ENCODE peak calls at places on chromosomes 12 and 14, in four cellular contexts. U, J, Y and L are unnamed samples.

GRCh38 chr14:64724578-64724930 is 20.3 kb downstream of the PLEKHG3 start:
- DNase-seq in J (no peak), U (no peak), Y (no peak), L (no peak)

GRCh38 chr12:3200032-3200617 is 122.9 kb downstream of the TSPAN9 start:
- DNase-seq in Y (peak), J (peak), U (peak), L (peak)

GRCh38 chr12:2691001-2691339 is 103.8 kb upstream of the FKBP4 start:
- DNase-seq in U (peak), J (peak), Y (peak), L (peak)

GRCh38 chr12:30026621-30027234 is 243.0 kb upstream of the TMTC1 start:
- DNase-seq in Y (peak), J (peak), U (no peak), L (no peak)

GRCh38 chr14:45238988-45239387 is 14.0 kb downstream of the MIS18BP1 start:
- DNase-seq in U (no peak), J (no peak), Y (no peak), L (no peak)

GRCh38 chr12:128190052-128190451 is 76.9 kb upstream of the TMEM132C start:
- DNase-seq in U (no peak), Y (no peak), J (no peak), L (no peak)

GRCh38 chr12:115075552-115076170 is 391.7 kb upstream of the TBX3 start:
- DNase-seq in J (no peak), U (no peak), Y (no peak), L (no peak)

GRCh38 chr14:35331605-35332516 is 39.7 kb downstream of the PSMA6 start:
- DNase-seq in J (peak), U (no peak), Y (peak), L (no peak)

GRCh38 chr14:34498684-34499412 is 36.8 kb upstream of the SPTSSA start:
- DNase-seq in Y (peak), J (peak), U (no peak), L (peak)

GRCh38 chr14:87643005-87643404 is 350.0 kb downstream of the GALC start:
- DNase-seq in Y (no peak), J (peak), U (no peak), L (no peak)

GRCh38 chr12:45518516-45519235 is 210.8 kb upstream of the ARID2 start:
- DNase-seq in Y (no peak), J (no peak), U (no peak), L (no peak)

GRCh38 chr14:74478996-74479635 is 14.0 kb downstream of the NPC2 start:
- DNase-seq in J (peak), U (peak), Y (peak), L (no peak)

GRCh38 chr14:22897357-22897756 is 14.3 kb downstream of the REM2 start:
- DNase-seq in J (no peak), Y (no peak), U (no peak), L (no peak)

GRCh38 chr14:32453857-32454810 is 125.0 kb downstream of the AKAP6 start:
- DNase-seq in Y (peak), U (no peak), J (peak), L (no peak)

GRCh38 chr12:11891350-11892064 is 179.2 kb upstream of the BCL2L14 start:
- DNase-seq in Y (no peak), J (no peak), U (no peak), L (no peak)

GRCh38 chr14:90551070-90551704 is 154.4 kb downstream of the CALM1 start:
- DNase-seq in J (peak), Y (peak), U (no peak), L (no peak)

GRCh38 chr12:12294215-12295005 is 27.6 kb upstream of the LRP6 start:
- DNase-seq in Y (no peak), J (no peak), U (no peak), L (peak)

GRCh38 chr12:72236071-72236705 is 36.0 kb upstream of the TRHDE start:
- DNase-seq in U (no peak), J (no peak), Y (peak), L (no peak)

GRCh38 chr14:49950275-49951250 is 57.7 kb downstream of the ARF6 start:
- DNase-seq in J (no peak), U (no peak), Y (no peak), L (no peak)

GRCh38 chr12:6934110-6934509 is 6.4 kb downstream of the ATN1 start:
- DNase-seq in J (no peak), Y (peak), U (no peak), L (no peak)

GRCh38 chr12:75690556-75690955 is 179.1 kb upstream of the KRR1 start:
- DNase-seq in J (peak), Y (peak), U (no peak), L (no peak)

GRCh38 chr12:63668028-63668799 is at the start of gene DPY19L2:
- DNase-seq in U (peak), Y (peak), J (peak), L (peak)
- H3K4me2 ChIP-seq in U (peak), Y (peak), J (peak), L (peak)

DNA sequence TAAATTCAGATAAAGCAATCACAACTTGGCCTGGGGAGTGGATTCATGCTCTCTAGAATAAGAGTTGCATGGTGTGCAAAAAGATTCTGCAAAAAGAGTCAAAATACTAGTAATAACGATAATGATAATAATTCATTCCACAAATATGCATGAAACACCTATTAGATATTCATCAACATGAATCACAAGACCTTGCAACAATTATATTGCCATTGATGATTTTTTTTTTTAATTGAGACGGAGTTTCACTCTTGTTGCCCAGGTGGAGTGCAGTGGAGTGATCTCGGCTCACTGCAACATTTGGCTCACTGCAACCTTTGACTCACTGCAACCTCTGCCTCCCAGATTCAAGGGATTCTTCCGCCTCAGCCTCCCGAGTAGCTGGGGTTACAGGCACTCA is 109.2 kb upstream of the FLRT2 start:
- DNase-seq in U (no peak), Y (no peak), J (no peak), L (no peak)
- H4K8ac ChIP-seq in U (no peak), Y (no peak), J (no peak), L (no peak)

DNA sequence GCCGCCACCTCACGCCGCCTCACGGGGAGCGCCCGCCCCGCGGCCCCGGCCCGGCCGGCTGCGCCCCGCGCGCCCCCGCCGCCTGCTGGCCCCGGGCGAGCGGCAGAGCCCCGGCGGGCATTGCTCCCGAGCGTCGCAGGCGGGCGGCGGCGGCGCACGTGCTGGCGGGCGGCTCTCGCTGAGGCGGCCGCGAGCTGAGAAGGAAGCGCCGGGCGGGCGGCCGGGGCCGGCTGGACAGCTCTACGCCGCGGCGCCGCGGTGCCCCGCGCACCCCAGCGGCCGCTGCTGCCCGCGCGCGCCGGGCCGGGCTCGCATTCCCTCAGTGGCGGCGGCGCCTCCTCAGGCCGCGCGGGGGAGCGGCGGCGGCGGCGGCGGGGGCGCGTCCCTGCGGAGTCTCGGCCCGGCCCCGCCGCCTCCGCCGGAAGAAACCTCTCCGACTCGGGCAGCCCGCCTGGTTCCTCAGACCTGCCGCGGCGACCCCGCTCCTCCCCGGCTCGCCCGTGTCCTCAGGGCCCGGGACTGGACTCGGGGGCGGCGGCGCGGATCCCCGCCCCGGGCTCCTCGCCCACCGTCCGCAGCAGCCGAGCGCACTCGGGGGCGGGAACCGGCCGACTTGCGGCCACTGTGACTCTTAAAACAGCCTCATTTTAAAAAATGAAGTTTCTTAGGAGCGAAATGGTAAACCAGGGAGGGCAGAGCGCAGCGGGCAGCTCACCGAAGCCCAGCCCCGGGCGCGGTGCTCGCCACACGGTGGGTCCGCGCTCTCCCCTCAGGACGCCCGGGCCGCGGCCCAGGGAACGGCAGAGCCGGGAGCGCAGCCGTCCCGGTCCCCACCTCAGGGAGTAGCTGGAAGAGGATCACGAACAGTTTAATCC is at the start of gene PITPNM2:
- DNase-seq in J (peak), U (peak), Y (peak), L (no peak)
- H3K23ac ChIP-seq in J (peak), U (peak), Y (peak), L (no peak)

GRCh38 chr12:27841392-27841882 is 61.4 kb upstream of the MANSC4 start:
- DNase-seq in U (no peak), J (peak), Y (peak), L (no peak)

GRCh38 chr12:27843714-27844245 is 63.7 kb upstream of the MANSC4 start:
- DNase-seq in J (peak), Y (peak), U (no peak), L (no peak)

GRCh38 chr12:27840229-27840999 is 60.4 kb upstream of the MANSC4 start:
- DNase-seq in U (no peak), Y (no peak), J (peak), L (no peak)

GRCh38 chr12:27845187-27845586 is 65.2 kb upstream of the MANSC4 start:
- DNase-seq in Y (no peak), U (no peak), J (no peak), L (no peak)

GRCh38 chr12:27844427-27845090 is 64.5 kb upstream of the MANSC4 start:
- DNase-seq in Y (peak), J (no peak), U (no peak), L (no peak)
- H3K4me2 ChIP-seq in Y (no peak), J (no peak), U (no peak), L (no peak)

GRCh38 chr12:111600296-111600562 is 1.1 kb upstream of the ATXN2 start:
- DNase-seq in U (no peak), J (no peak), Y (no peak), L (no peak)

GRCh38 chr12:111598637-111599458 is at the start of gene ATXN2:
- DNase-seq in Y (no peak), J (peak), U (peak), L (no peak)

GRCh38 chr12:111597731-111598636 is 1.1 kb downstream of the ATXN2 start:
- DNase-seq in J (peak), Y (no peak), U (peak), L (peak)

GRCh38 chr12:111596985-111597730 is 2.0 kb downstream of the ATXN2 start:
- DNase-seq in Y (peak), J (peak), U (peak), L (peak)

DNA sequence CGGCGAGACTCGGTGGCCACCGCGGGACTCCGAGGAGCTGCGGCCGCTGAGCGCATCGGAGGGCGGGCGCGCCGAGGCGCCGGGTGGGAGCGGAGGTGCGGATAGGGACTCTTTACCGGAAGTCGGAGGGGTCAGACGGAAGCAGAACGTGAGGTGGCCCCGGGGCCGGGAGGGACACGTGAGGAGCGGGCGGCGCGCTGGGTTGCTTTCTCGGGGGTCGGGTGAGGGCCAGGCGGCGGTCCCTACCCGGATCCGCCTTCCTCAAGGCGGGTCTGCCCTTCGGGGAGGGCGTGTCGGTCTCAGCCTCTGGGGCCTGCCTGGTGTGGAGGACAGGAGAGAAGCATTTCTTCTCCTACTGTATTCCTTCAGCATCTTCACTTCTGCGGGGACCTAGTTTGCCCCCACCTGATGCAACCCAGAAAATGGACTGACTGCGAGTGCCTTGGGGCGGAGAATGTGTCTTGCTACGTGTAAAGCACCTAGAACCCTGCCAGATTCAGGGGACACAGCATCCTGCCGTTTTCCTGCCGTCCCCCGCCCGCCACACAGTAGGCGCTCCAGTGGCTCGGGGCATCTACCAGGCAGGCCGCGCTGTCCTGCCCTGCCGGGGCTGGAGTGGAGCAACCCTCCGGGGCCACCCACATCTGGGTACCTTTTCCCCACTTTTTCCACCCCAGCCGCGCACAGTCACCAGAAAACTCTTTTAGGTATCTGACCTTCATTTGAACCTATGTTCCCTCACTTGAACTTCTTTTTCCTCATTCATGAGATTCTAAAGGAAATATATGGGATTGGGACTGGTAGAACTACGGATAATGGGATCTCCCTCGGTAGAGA is 562 bp upstream of the ATXN2 start:
- DNase-seq in Y (peak), U (peak), J (peak), L (peak)
- H4K8ac ChIP-seq in Y (peak), U (peak), J (peak), L (no peak)

DNA sequence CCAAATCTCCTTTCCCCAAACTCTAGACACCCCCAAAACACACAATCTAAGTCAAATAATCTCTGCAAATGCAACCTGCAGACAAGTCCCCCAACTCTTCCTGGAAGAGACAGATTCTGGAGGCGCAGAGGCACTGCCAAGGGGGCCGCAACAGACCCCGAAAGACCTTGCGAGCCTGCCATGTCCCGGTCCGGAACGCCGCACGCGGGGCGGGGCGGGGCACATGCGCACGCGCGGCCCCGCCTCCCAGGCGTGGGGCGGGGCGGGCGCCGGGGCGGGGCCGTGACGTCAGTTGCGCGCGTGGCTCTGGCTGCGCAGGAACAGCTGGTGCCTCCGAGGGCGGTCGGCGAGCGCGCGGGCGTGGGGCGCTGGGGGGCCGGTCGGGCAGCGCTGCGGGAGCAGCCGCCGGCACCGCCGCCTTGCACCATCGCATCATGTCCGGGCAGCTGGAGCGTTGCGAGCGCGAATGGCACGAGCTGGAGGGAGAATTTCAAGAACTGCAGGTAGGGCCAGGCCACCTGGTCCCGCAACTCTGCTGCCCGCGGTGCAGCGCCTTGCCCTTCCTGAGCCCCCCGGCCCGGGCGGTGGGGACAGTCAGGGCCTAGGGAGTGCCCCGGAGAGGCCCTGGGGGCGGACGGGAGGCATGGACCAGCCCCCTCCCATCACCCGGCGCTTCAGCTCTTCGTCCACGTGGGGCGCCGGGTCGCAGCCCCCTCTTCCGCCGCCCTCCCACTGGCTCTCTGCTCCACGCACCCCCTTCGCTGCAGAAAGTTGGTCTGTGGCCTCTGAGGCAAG is at the start of gene TMEM120B:
- DNase-seq in J (peak), U (peak), Y (peak), L (peak)
- H3K23ac ChIP-seq in J (peak), U (peak), Y (peak), L (no peak)

GRCh38 chr12:99383258-99383657 is 264.3 kb upstream of the GARIN6 start:
- DNase-seq in U (no peak), J (no peak), Y (no peak), L (no peak)

GRCh38 chr12:99387661-99388060 is 259.9 kb upstream of the GARIN6 start:
- DNase-seq in J (no peak), Y (no peak), U (no peak), L (no peak)

GRCh38 chr12:99389751-99390150 is 257.8 kb upstream of the GARIN6 start:
- DNase-seq in Y (no peak), J (no peak), U (no peak), L (no peak)

GRCh38 chr12:99390707-99391106 is 256.8 kb upstream of the GARIN6 start:
- DNase-seq in U (peak), J (no peak), Y (no peak), L (peak)

DNA sequence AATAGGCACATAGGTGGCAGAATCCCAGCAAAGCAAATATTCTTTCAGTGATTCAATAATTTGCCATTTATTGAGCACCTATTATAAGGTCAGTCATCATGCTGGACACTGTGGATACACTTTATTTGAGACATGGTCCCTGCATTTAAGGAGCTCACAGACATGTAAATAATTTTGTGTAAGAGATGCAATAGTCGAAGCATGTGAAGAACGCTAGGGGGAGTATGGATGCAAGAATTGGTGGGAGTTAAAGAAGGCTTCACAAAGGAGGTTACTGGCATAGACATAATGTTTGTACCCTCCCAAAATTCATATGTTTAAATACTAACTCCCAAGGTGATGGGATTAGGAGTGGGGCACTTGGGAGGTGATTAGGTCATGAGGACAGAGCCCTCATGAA is 260.6 kb upstream of the GARIN6 start:
- DNase-seq in J (no peak), Y (peak), U (no peak), L (no peak)
- H3K4me2 ChIP-seq in J (no peak), Y (no peak), U (no peak), L (no peak)

GRCh38 chr12:53956251-53956887 is 1.7 kb downstream of the HOXC12 start:
- DNase-seq in Y (no peak), U (no peak), J (no peak), L (no peak)
- H4K8ac ChIP-seq in Y (no peak), U (no peak), J (no peak), L (no peak)